ENCODE peak calls at places on chromosomes 4 and X, in eight cellular contexts. J is coronary artery, H is pancreas, M is heart left ventricle, L is GM23338, Y is fibroblast of mammary gland, P is uterus, W is adrenal gland. C is an unnamed sample.

GRCh38 chr4:76787898-76788297 is 110.0 kb downstream of the SOWAHB start:
- DNase-seq in Y (no peak), L (no peak), W (no peak), H (no peak), J (no peak), M (no peak), P (no peak), C (no peak)

GRCh38 chrX:52425710-52426245 is 57.0 kb downstream of the XAGE2 start:
- DNase-seq in Y (peak; percentile 40), P (no peak), L (no peak), H (no peak), W (no peak), M (no peak), J (no peak), C (peak; percentile 19)

GRCh38 chrX:100700809-100701208 is 31.1 kb downstream of the SYTL4 start:
- DNase-seq in P (no peak), M (no peak), J (no peak), L (no peak), Y (no peak), W (no peak), H (no peak), C (no peak)

GRCh38 chr4:44493924-44494323 is 45.3 kb upstream of the KCTD8 start:
- DNase-seq in L (peak; percentile 71), P (no peak), W (no peak), J (no peak), Y (peak; percentile 14), H (no peak), M (no peak), C (peak; percentile 3)

GRCh38 chr4:184645904-184646610 is 3.2 kb downstream of the CASP3 start:
- DNase-seq in J (no peak), W (no peak), M (no peak), L (no peak), H (no peak), Y (no peak), P (no peak), C (no peak)

GRCh38 chrX:134623293-134624045 is 34.8 kb downstream of the PLAC1 start:
- DNase-seq in M (no peak), J (no peak), Y (no peak), P (no peak), H (no peak), W (no peak), L (no peak), C (no peak)

GRCh38 chrX:111823068-111823467 is 52.9 kb upstream of the TRPC5OS start:
- DNase-seq in M (no peak), W (no peak), P (no peak), J (no peak), H (no peak), Y (no peak), L (peak; percentile 78), C (no peak)

GRCh38 chr4:66750273-66750672 is 795.0 kb downstream of the CENPC start:
- DNase-seq in W (no peak), M (no peak), Y (no peak), J (no peak), L (peak; percentile 8), P (no peak), H (no peak), C (no peak)

GRCh38 chr4:84497220-84497834 is 1.8 kb downstream of the NKX6-1 start:
- DNase-seq in H (peak; percentile 49), J (no peak), Y (peak; percentile 37), L (peak; percentile 34), P (peak; percentile 16), M (no peak), W (no peak), C (peak; percentile 37)

GRCh38 chr4:139710073-139710472 is 44.5 kb downstream of the MGST2 start:
- DNase-seq in L (no peak), M (no peak), J (no peak), W (no peak), Y (no peak), P (no peak), H (no peak), C (no peak)

GRCh38 chr4:74283614-74284013 is 24.7 kb upstream of the EPGN start:
- DNase-seq in P (no peak), Y (peak; percentile 73), L (no peak), H (no peak), M (no peak), W (peak; percentile 16), J (no peak), C (peak; percentile 67)

GRCh38 chr4:122577808-122578781 is 42.8 kb downstream of the IL21 start:
- DNase-seq in W (peak; percentile 21), M (no peak), H (no peak), P (no peak), Y (peak; percentile 48), L (peak; percentile 76), J (no peak), C (peak; percentile 58)

GRCh38 chr4:126992910-126993309 is 639.8 kb upstream of the INTU start:
- DNase-seq in W (no peak), J (no peak), H (no peak), L (no peak), M (no peak), Y (no peak), P (no peak), C (no peak)

GRCh38 chr4:185794637-185795036 is 17.4 kb downstream of the SORBS2 start:
- DNase-seq in L (no peak), J (no peak), W (no peak), P (no peak), M (no peak), Y (no peak), H (no peak), C (no peak)

GRCh38 chr4:142367326-142368188 is 478.5 kb downstream of the INPP4B start:
- DNase-seq in W (no peak), H (no peak), Y (no peak), L (no peak), J (no peak), P (no peak), M (no peak), C (no peak)

GRCh38 chr4:142363686-142364085 is 482.4 kb downstream of the INPP4B start:
- DNase-seq in P (no peak), W (no peak), H (no peak), Y (no peak), L (no peak), M (no peak), J (no peak), C (no peak)

GRCh38 chr4:142369141-142369540 is 477.0 kb downstream of the INPP4B start:
- DNase-seq in L (no peak), W (no peak), H (no peak), P (no peak), J (no peak), M (no peak), Y (no peak), C (no peak)

GRCh38 chr4:142365386-142365785 is 480.7 kb downstream of the INPP4B start:
- DNase-seq in H (no peak), J (no peak), Y (no peak), P (no peak), W (no peak), L (no peak), M (no peak), C (peak; percentile 54)

GRCh38 chr4:142366821-142367220 is 479.3 kb downstream of the INPP4B start:
- DNase-seq in L (peak; percentile 16), Y (no peak), H (no peak), P (no peak), W (no peak), J (no peak), M (no peak), C (peak; percentile 60)
- H3K4me3 ChIP-seq in L (no peak overlapping the region), Y (no peak overlapping the region), H (no peak overlapping the region), P (no peak overlapping the region), W (no peak overlapping the region), J (no peak overlapping the region), M (no peak overlapping the region), C (no peak overlapping the region)

GRCh38 chrX:107102980-107103379 is 15.6 kb downstream of the RBM41 start:
- DNase-seq in L (no peak), P (no peak), H (no peak), W (no peak), Y (peak; percentile 25), M (no peak), J (no peak), C (no peak)
- TF ChIP-seq CTCF in L (peak; percentile 9), P (no peak), H (no peak), W (no peak), Y (peak; percentile 21), M (peak; percentile 6), J (no peak), C (no peak)

DNA sequence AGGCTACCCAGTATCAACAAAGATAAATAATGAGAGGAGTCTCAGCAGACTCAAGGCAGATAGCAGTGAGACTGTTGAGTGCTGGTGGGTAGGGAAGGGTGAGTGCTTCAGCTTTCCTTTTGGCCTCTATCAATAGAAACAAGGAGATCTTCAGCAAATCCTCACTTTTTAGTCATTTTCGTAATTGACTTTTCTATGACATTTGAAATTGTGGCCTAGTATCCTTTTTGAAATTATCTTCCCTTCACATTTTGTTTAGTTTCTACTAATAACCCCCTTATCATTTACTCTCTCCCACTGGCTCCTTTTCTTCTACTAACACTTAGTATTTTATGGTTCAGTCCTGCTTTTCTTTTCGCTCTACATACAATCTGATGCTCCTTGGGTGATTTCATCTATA is 44.9 kb downstream of the LIN54 start:
- DNase-seq in W (no peak), L (no peak), P (no peak), H (no peak), J (no peak), Y (no peak), M (no peak), C (no peak)
- H3K4me3 ChIP-seq in W (no peak overlapping the region), L (no peak overlapping the region), P (no peak overlapping the region), H (no peak overlapping the region), J (no peak overlapping the region), Y (no peak overlapping the region), M (no peak overlapping the region), C (no peak overlapping the region)

GRCh38 chrX:11725631-11726442 is 32.2 kb upstream of the MSL3 start:
- DNase-seq in H (no peak), W (no peak), M (no peak), Y (no peak), P (no peak), J (no peak), L (no peak), C (no peak)

GRCh38 chrX:11728556-11728955 is 29.5 kb upstream of the MSL3 start:
- DNase-seq in P (no peak), J (no peak), H (no peak), L (no peak), W (no peak), M (no peak), Y (no peak), C (no peak)

GRCh38 chrX:11722304-11722703 is 35.7 kb upstream of the MSL3 start:
- DNase-seq in L (no peak), H (no peak), P (no peak), W (no peak), Y (no peak), M (no peak), J (no peak), C (no peak)

DNA sequence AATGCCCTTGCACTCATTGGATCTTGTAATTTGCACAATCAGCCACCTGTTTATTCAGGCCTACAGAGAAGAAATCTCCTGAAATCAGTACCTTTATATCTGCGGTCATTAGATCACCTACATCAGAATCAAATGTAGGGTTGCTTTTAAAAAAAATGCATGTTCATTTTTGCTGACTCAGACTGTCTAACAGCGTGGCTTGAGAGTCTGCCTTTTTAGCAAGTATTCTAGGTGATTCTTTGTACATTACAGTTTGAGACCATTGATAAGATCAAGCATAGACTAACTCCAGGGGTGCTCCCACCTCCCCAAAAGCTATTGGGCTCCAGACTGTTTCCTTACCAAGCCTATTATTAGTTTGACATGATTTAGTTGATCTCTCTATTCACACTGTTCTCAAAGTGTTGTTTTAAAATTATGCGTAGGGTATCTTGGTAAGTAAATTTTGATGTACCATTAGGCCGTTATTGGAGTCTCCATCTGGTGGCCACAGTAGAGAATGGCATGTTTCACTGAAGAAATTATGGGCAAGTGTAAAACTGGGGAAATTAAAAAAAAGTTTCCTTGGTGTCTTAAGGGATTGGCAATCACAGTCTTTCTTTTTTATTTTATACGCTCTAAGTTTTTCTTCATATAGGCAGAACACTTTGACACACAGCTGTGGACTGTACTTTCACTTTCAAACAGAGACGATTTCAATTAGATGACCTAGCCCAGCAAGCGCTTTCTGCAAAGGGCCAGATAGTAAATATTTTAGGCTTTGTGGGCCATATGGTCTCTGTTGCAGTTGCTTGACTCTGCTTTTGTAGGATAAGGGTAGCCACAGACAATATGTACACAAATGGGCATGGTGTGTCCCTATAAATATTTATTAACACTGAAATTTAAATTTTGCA is 33.7 kb upstream of the MSL3 start:
- DNase-seq in J (no peak), W (no peak), P (peak; percentile 33), H (no peak), Y (peak; percentile 57), L (peak; percentile 21), M (no peak), C (peak; percentile 63)
- TF ChIP-seq CTCF in J (peak; percentile 49), W (peak; percentile 44), P (peak; percentile 63), H (peak; percentile 37), Y (peak; percentile 71), L (peak; percentile 61), M (peak; percentile 60), C (peak; percentile 50)

C was measured in foreskin fibroblast.